ENCODE peak calls at places on chromosome 1, in five cellular contexts. N is GM23248, E is MM.1S, O is colonic mucosa, K is ovary. C is an unnamed sample.

GRCh38 chr1:106937104-106937503 is 119.4 kb upstream of the PRMT6 start:
- DNase-seq in N (peak), E (no peak), O (no peak), K (no peak), C (no peak)

GRCh38 chr1:47533176-47534039 is 95.6 kb downstream of the FOXD2 start:
- DNase-seq in N (peak), E (peak), O (no peak), K (peak), C (no peak)

GRCh38 chr1:163168053-163168452 is 34.7 kb downstream of the RGS5 start:
- DNase-seq in N (peak), E (no peak), O (no peak), K (no peak), C (no peak)

GRCh38 chr1:82153282-82153630 is 352.5 kb downstream of the ADGRL2 start:
- DNase-seq in N (no peak), E (no peak), O (no peak), K (no peak), C (no peak)

GRCh38 chr1:94056996-94057395 is 64.0 kb downstream of the ABCA4 start:
- DNase-seq in N (no peak), E (no peak), O (no peak), K (no peak), C (no peak)

GRCh38 chr1:226825037-226825745 is 45.2 kb upstream of the PSEN2 start:
- DNase-seq in N (no peak), E (no peak), O (no peak), K (no peak), C (no peak)

GRCh38 chr1:78292361-78292760 is 198.4 kb upstream of the PTGFR start:
- DNase-seq in N (peak), E (no peak), O (no peak), K (no peak), C (no peak)

GRCh38 chr1:243731974-243732373 is 118.1 kb downstream of the AKT3 start:
- DNase-seq in N (no peak), E (no peak), O (no peak), K (no peak), C (no peak)

DNA sequence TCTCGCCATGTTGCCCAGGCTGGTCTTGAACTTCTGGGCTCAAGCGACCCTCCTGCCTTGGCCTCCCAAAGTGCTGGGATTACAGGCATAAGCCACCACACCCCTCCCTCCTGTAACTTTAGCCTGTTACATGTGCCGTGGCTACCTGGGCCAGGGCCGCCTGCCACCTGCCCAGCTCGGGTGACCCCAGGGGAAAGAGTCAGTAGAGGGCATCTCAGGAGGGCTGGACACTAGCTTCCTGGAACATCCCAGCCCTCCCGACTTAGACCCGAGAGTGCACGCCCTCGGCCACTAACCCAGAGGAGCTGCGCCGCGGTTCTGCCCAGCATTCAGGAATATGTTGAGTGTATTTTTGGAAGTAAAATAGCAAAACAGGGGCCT is 40.4 kb upstream of the TMEM52 start:
- DNase-seq in N (no peak), E (no peak), O (no peak), K (no peak), C (no peak)
- H3K4me3 ChIP-seq in N (no peak), E (no peak), O (no peak), K (no peak), C (no peak)

DNA sequence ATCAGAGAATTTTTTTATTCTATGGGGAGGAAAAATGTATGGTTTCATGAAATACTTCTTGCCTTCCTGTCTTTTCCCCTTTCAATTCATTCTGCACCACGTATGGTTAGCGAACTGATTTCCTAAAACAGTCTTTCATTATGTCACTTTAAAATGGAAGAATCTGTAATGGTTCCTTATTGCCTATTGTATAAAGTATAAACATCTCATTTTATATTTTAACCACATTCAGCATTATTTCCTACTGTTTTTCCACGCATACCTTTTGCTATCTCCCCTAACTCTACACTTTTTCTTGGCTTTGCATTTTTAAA is 232.3 kb upstream of the B3GALT2 start:
- DNase-seq in N (no peak), E (no peak), O (no peak), K (no peak), C (no peak)
- H3K4me3 ChIP-seq in N (peak), E (no peak), O (no peak), K (peak), C (no peak)

GRCh38 chr1:152109998-152110294 is 5.3 kb downstream of the TCHH start:
- DNase-seq in N (no peak), E (no peak), O (no peak), K (no peak), C (no peak)

GRCh38 chr1:152109231-152109997 is 5.8 kb downstream of the TCHH start:
- DNase-seq in N (peak), E (no peak), O (peak), K (no peak), C (no peak)

GRCh38 chr1:152110860-152111514 is 4.3 kb downstream of the TCHH start:
- DNase-seq in N (peak), E (peak), O (peak), K (no peak), C (no peak)

GRCh38 chr1:152111515-152111968 is 3.7 kb downstream of the TCHH start:
- DNase-seq in N (peak), E (peak), O (peak), K (no peak), C (peak)

DNA sequence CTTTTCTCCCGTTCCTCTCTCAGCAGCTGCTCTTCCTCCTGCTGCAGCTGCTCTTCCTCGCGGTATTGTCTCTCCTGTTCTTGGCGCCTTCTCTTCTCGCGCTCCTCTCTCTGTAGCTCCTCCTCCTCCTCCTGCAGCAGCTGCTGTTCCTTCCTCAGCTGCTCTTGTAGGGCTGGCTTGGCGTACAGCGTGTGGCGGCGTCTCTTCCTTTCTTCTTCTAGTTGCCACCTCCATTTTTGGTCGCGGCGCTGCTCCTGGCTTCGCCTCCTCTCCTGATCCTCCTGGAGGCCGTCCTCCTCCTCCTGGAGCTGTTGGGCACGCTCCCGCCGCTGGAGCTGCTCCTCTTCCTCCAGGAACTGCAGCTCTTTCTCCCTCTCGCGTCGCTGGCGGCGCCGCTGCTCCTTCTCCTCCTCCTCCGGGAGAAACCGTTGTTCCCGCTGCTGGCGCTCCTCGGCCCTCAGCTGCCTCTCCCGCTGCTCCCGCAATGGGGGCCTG is 4.8 kb downstream of the TCHH start:
- DNase-seq in N (peak), E (peak), O (peak), K (no peak), C (no peak)
- H3K4me3 ChIP-seq in N (peak), E (peak), O (peak), K (peak), C (no peak)

DNA sequence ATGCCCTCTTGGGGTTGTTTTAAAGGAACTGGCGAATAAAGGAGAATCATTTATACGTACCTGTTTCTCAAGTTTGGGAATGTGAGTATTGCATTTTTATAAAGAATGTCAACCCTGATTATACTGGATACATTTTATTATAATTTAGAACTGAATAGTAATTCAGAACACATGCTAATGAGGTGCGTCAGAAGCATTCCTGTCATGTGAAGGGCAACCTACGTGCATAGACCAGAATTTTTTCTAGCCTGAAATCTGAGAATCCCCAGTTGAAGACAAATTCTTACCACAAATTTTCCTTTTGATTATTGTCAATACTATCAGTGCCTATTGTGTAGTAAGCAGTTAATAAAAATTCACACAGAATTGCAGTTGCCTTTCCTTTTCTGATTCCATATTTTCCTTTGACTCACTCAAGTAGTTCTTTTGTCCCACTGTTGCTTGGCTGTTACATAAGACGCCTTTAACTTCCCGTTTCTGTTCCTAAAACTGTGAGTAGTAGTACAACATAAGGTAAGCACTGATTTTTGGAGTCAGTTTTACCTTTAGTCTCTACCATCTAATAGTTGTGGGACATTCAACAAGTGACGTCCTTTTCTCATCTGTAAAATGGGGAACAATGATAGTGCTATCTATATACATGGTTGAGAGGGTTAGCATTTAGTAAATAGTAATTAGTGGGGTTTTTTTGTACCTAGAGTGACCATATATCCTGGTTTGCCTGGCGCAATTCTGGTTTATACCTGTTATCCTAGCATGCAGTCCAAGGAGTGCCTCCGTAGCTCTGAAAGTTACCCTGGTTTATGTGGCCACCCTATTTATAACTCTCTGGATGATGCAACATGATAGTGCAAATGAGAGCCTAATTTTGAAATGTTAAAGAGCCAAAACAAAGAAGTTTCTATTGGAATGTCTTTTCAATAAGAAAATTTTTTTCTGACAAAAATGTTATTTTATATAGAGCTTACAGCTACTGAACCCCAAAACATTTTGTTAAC is 5.4 kb downstream of the AHCYL1 start:
- DNase-seq in N (no peak), E (no peak), O (no peak), K (no peak), C (no peak)
- H3K4me3 ChIP-seq in N (no peak), E (no peak), O (no peak), K (no peak), C (no peak)

DNA sequence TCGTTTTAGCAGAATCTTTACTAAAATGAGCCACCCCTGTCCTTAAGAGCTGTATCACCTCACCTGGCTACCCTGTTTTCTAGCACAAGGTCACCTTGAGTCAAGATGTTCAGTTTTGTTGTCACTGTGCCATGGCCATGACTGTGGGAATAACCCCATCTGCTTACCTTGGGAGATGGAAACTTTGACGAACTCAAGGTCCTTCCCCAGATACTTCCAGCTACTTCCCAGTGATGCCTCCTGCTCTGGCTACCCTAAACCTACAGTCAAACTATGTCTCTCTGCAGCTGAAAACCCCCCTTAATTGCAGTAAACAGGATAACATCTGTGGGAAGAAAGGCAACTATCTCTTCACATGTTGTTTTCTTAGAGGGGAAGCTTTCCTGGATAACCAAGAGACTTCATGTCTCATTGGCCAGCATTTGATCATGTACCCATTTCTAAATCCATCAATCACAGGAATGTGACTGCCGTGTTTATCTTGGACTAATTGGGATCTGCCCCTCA is 89.5 kb upstream of the C1orf21 start:
- DNase-seq in N (no peak), E (no peak), O (no peak), K (no peak), C (no peak)
- H3K4me3 ChIP-seq in N (no peak), E (no peak), O (no peak), K (no peak), C (no peak)

GRCh38 chr1:23403355-23403734 is 21.2 kb downstream of the TCEA3 start:
- DNase-seq in N (no peak), E (no peak), O (no peak), K (no peak), C (no peak)

GRCh38 chr1:23405946-23406345 is 18.6 kb downstream of the TCEA3 start:
- DNase-seq in N (no peak), E (no peak), O (no peak), K (no peak), C (no peak)

GRCh38 chr1:23403038-23403336 is 21.6 kb downstream of the TCEA3 start:
- DNase-seq in N (peak), E (no peak), O (no peak), K (no peak), C (no peak)

GRCh38 chr1:23402286-23403037 is 22.1 kb downstream of the TCEA3 start:
- DNase-seq in N (no peak), E (no peak), O (peak), K (no peak), C (no peak)

GRCh38 chr1:23403735-23404486 is 20.6 kb downstream of the TCEA3 start:
- DNase-seq in N (peak), E (peak), O (peak), K (peak), C (peak)
- H3K4me3 ChIP-seq in N (peak), E (no peak), O (no peak), K (no peak), C (peak)

DNA sequence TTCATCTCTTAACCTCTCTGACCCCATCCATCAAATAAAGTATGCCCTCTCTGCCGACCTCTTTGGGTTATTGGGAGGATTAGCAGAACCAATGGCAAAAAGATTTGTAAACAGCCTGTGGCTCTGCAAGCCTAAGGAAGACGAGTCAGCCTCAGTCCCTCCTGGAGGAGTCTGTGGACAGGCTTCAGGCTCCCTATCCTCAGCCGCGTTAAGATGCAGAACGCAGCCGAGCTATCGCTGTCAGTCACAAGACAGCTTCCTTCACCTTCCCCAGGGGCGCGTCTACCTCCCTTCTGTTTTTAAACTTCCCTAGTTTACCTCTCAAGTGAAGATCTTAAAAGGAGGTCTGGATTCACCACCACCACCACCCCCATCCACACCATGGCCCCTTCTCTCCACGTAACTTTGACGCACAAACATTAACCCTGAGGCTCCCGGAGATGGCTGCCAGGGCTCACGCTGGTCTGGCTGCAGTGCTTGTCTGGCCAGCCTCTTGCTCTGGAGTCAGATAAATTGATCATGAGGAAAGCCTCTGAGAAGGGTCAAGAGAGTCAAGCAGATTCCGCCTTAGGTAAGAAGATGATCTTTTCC is 767 bp downstream of the CAMK1G start:
- DNase-seq in N (no peak), E (no peak), O (no peak), K (peak), C (no peak)
- H3K4me3 ChIP-seq in N (peak), E (no peak), O (no peak), K (peak), C (no peak)